ENCODE peak calls at places on chromosome 20, in five cellular contexts. T, P, H, U and E are unnamed samples.

GRCh38 chr20:34956041-34956458 is 382 bp downstream of the MYH7B start:
- DNase-seq in U (no peak), T (no peak), H (no peak), P (no peak), E (no peak)

GRCh38 chr20:50027611-50028105 is 44.9 kb downstream of the SNAI1 start:
- DNase-seq in T (peak), U (no peak), H (no peak), P (peak), E (no peak)

GRCh38 chr20:56392282-56393132 is at the start of gene CSTF1:
- DNase-seq in T (peak), U (peak), H (peak), P (peak), E (peak)

GRCh38 chr20:775679-776135 is 7.4 kb upstream of the SLC52A3 start:
- DNase-seq in P (no peak), H (no peak), U (peak), T (no peak), E (no peak)

GRCh38 chr20:24542721-24543120 is 73.3 kb downstream of the SYNDIG1 start:
- DNase-seq in U (no peak), P (no peak), T (no peak), H (no peak), E (no peak)

GRCh38 chr20:324177-325042 is 942 bp upstream of the SOX12 start:
- DNase-seq in T (peak), H (peak), U (no peak), P (peak), E (peak)

GRCh38 chr20:34324541-34324940 is 21.4 kb upstream of the AHCY start:
- DNase-seq in T (no peak), P (no peak), U (no peak), H (peak), E (no peak)

GRCh38 chr20:23135449-23136447 is 49.6 kb upstream of the CD93 start:
- DNase-seq in U (no peak), P (no peak), T (peak), H (no peak), E (no peak)

GRCh38 chr20:5784735-5785134 is 34.5 kb downstream of the SHLD1 start:
- DNase-seq in U (no peak), P (no peak), T (no peak), H (no peak), E (no peak)

GRCh38 chr20:47784599-47785320 is 521 bp downstream of the SULF2 start:
- DNase-seq in P (no peak), T (peak), U (no peak), H (peak), E (no peak)

GRCh38 chr20:22453244-22454080 is 130.9 kb downstream of the FOXA2 start:
- DNase-seq in H (no peak), U (no peak), P (peak), T (no peak), E (no peak)

GRCh38 chr20:1876217-1876921 is 18.8 kb upstream of the SIRPA start:
- DNase-seq in T (no peak), U (no peak), P (no peak), H (no peak), E (no peak)

GRCh38 chr20:16821211-16822089 is 73.3 kb downstream of the OTOR start:
- DNase-seq in U (peak), H (no peak), P (no peak), T (no peak), E (peak)

GRCh38 chr20:62304331-62305148 is 1.7 kb downstream of the ADRM1 start:
- DNase-seq in U (no peak), H (no peak), P (no peak), T (no peak), E (no peak)

GRCh38 chr20:37534401-37535157 is 6.9 kb upstream of the BLCAP start:
- DNase-seq in P (peak), U (no peak), H (peak), T (no peak), E (peak)

GRCh38 chr20:32135983-32136515 is 26.5 kb downstream of the TM9SF4 start:
- DNase-seq in U (no peak), H (no peak), T (no peak), P (no peak), E (no peak)

GRCh38 chr20:20562507-20562906 is 149.9 kb downstream of the RALGAPA2 start:
- DNase-seq in T (no peak), P (no peak), H (no peak), U (no peak), E (no peak)

GRCh38 chr20:62356948-62357667 is 10.0 kb downstream of the LAMA5 start:
- DNase-seq in T (peak), P (no peak), U (no peak), H (no peak), E (no peak)

GRCh38 chr20:51934301-51935002 is 132.1 kb upstream of the SALL4 start:
- DNase-seq in P (no peak), T (no peak), U (no peak), H (no peak), E (no peak)

GRCh38 chr20:5735845-5736530 is 14.2 kb upstream of the SHLD1 start:
- DNase-seq in U (no peak), P (no peak), H (no peak), T (no peak), E (no peak)

GRCh38 chr20:23646106-23646958 is 8.6 kb upstream of the CST3 start:
- DNase-seq in P (no peak), U (no peak), H (no peak), T (no peak), E (no peak)

GRCh38 chr20:64207641-64208590 is 43.7 kb downstream of the MYT1 start:
- DNase-seq in U (no peak), T (no peak), H (no peak), P (no peak), E (no peak)

GRCh38 chr20:7959484-7959883 is 19.2 kb upstream of the HAO1 start:
- DNase-seq in T (no peak), U (no peak), H (no peak), P (no peak), E (no peak)

GRCh38 chr20:33570743-33571142 is 80.8 kb downstream of the CBFA2T2 start:
- DNase-seq in T (no peak), H (no peak), P (no peak), U (no peak), E (no peak)

GRCh38 chr20:49432562-49432961 is 49.9 kb downstream of the KCNB1 start:
- DNase-seq in H (no peak), U (no peak), P (no peak), T (no peak), E (no peak)

GRCh38 chr20:53800883-53801604 is 207.4 kb upstream of the ZNF217 start:
- DNase-seq in T (no peak), P (no peak), U (no peak), H (no peak), E (no peak)

GRCh38 chr20:17735959-17736621 is 36.3 kb downstream of the BANF2 start:
- DNase-seq in T (no peak), U (no peak), P (no peak), H (no peak), E (no peak)

GRCh38 chr20:47711046-47711752 is 74.1 kb downstream of the SULF2 start:
- DNase-seq in U (no peak), P (no peak), T (no peak), H (no peak), E (no peak)

GRCh38 chr20:297925-298754 is 770 bp downstream of the ZCCHC3 start:
- DNase-seq in T (peak), H (peak), P (peak), U (no peak), E (no peak)